ENCODE peak calls at places on chromosomes 3 and 15, in four cellular contexts. One of them, this sample, is unnamed.

GRCh38 chr3:125386811-125387210 is 11.7 kb upstream of the ZNF148 start:
- DNase-seq in PC-3: no peak
- DNase-seq in thoracic aorta: no peak
- DNase-seq in fibroblast of pulmonary artery: peak
- DNase-seq in this sample: no peak

GRCh38 chr3:160784853-160785252 is 28.8 kb downstream of the PPM1L start:
- DNase-seq in PC-3: peak
- DNase-seq in fibroblast of pulmonary artery: no peak
- DNase-seq in thoracic aorta: no peak
- DNase-seq in this sample: no peak

GRCh38 chr15:84915011-84915958 is 30.8 kb downstream of the SLC28A1 start:
- DNase-seq in thoracic aorta: peak
- DNase-seq in PC-3: peak
- DNase-seq in fibroblast of pulmonary artery: peak
- DNase-seq in this sample: no peak

GRCh38 chr3:66428733-66429132 is 72.1 kb downstream of the LRIG1 start:
- DNase-seq in fibroblast of pulmonary artery: peak
- DNase-seq in PC-3: peak
- DNase-seq in thoracic aorta: peak
- DNase-seq in this sample: peak

GRCh38 chr3:47781326-47781684 is 388 bp downstream of the SMARCC1 start:
- DNase-seq in thoracic aorta: no peak
- DNase-seq in PC-3: no peak
- DNase-seq in fibroblast of pulmonary artery: peak
- DNase-seq in this sample: no peak

GRCh38 chr15:41219381-41219780 is 11.2 kb downstream of the EXD1 start:
- DNase-seq in fibroblast of pulmonary artery: no peak
- DNase-seq in PC-3: no peak
- DNase-seq in thoracic aorta: no peak
- DNase-seq in this sample: no peak

GRCh38 chr15:99536422-99537033 is 29.3 kb upstream of the MEF2A start:
- DNase-seq in thoracic aorta: peak
- DNase-seq in fibroblast of pulmonary artery: peak
- DNase-seq in PC-3: peak
- DNase-seq in this sample: peak

GRCh38 chr3:107959767-107960166 is 131.1 kb downstream of the CD47 start:
- DNase-seq in PC-3: no peak
- DNase-seq in fibroblast of pulmonary artery: peak
- DNase-seq in thoracic aorta: no peak
- DNase-seq in this sample: no peak

GRCh38 chr3:186259612-186260383 is 102.2 kb downstream of the DGKG start:
- DNase-seq in PC-3: peak
- DNase-seq in thoracic aorta: no peak
- DNase-seq in fibroblast of pulmonary artery: peak
- DNase-seq in this sample: no peak

GRCh38 chr3:62201438-62202035 is 171.8 kb downstream of the FEZF2 start:
- DNase-seq in fibroblast of pulmonary artery: peak
- DNase-seq in PC-3: peak
- DNase-seq in thoracic aorta: no peak
- DNase-seq in this sample: peak

GRCh38 chr3:40504636-40505430 is 1.0 kb upstream of the ZNF620 start:
- DNase-seq in thoracic aorta: no peak
- DNase-seq in PC-3: peak
- DNase-seq in fibroblast of pulmonary artery: peak
- DNase-seq in this sample: peak

GRCh38 chr3:116607205-116607604 is 102.4 kb upstream of the TUSC7 start:
- DNase-seq in fibroblast of pulmonary artery: no peak
- DNase-seq in PC-3: no peak
- DNase-seq in thoracic aorta: no peak
- DNase-seq in this sample: no peak

GRCh38 chr3:185439745-185440466 is 58.9 kb downstream of the TMEM41A start:
- DNase-seq in thoracic aorta: no peak
- DNase-seq in fibroblast of pulmonary artery: no peak
- DNase-seq in PC-3: no peak
- DNase-seq in this sample: no peak

GRCh38 chr3:111071257-111072015 is at the start of gene NECTIN3:
- DNase-seq in thoracic aorta: peak
- DNase-seq in PC-3: peak
- DNase-seq in fibroblast of pulmonary artery: peak
- DNase-seq in this sample: no peak

GRCh38 chr3:159158213-159158612 is 356.4 kb downstream of the MFSD1 start:
- DNase-seq in PC-3: peak
- DNase-seq in fibroblast of pulmonary artery: peak
- DNase-seq in thoracic aorta: no peak
- DNase-seq in this sample: no peak

GRCh38 chr3:114451051-114451451 is 157.2 kb downstream of the TIGIT start:
- DNase-seq in fibroblast of pulmonary artery: no peak
- DNase-seq in PC-3: no peak
- DNase-seq in thoracic aorta: no peak
- DNase-seq in this sample: no peak

GRCh38 chr15:85667491-85668424 is 127.0 kb downstream of the KLHL25 start:
- DNase-seq in fibroblast of pulmonary artery: peak
- DNase-seq in PC-3: peak
- DNase-seq in thoracic aorta: peak
- DNase-seq in this sample: no peak

GRCh38 chr3:9422712-9423424 is 25.5 kb downstream of the SETD5 start:
- DNase-seq in PC-3: peak
- DNase-seq in fibroblast of pulmonary artery: peak
- DNase-seq in thoracic aorta: peak
- DNase-seq in this sample: peak
- TF ChIP-seq CTCF in PC-3: peak
- TF ChIP-seq CTCF in fibroblast of pulmonary artery: peak
- TF ChIP-seq CTCF in thoracic aorta: peak
- TF ChIP-seq CTCF in this sample: peak

GRCh38 chr3:141114816-141115458 is 63.8 kb downstream of the SPSB4 start:
- DNase-seq in thoracic aorta: no peak
- DNase-seq in fibroblast of pulmonary artery: no peak
- DNase-seq in PC-3: peak
- DNase-seq in this sample: no peak
- TF ChIP-seq CTCF in thoracic aorta: peak
- TF ChIP-seq CTCF in fibroblast of pulmonary artery: peak
- TF ChIP-seq CTCF in PC-3: peak
- TF ChIP-seq CTCF in this sample: peak

DNA sequence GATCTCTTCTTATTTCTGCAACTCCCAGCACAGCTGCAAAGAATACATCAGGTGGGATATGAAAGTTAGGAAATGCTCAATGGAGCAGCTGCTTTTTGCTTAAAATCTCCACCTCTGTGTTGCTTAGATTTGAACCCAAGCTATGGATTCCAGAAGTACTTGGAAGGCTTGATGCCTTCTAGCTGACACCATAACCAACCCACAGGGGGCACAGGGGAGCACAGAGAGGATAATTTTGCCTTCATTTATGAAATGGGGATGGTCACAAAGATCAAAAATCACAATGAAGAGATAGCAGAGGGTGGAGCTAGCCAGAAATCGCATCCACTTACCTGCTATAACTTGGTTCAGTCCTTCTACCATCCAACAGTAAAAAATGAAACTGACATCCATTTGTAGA is 75.7 kb downstream of the DUT start:
- DNase-seq in thoracic aorta: no peak
- DNase-seq in PC-3: no peak
- DNase-seq in fibroblast of pulmonary artery: no peak
- DNase-seq in this sample: no peak
- TF ChIP-seq CTCF in thoracic aorta: no peak
- TF ChIP-seq CTCF in PC-3: peak
- TF ChIP-seq CTCF in fibroblast of pulmonary artery: peak
- TF ChIP-seq CTCF in this sample: peak

GRCh38 chr3:31695280-31696008 is 162.7 kb downstream of the STT3B start:
- DNase-seq in fibroblast of pulmonary artery: no peak
- DNase-seq in PC-3: peak
- DNase-seq in thoracic aorta: no peak
- DNase-seq in this sample: no peak
- TF ChIP-seq CTCF in fibroblast of pulmonary artery: peak
- TF ChIP-seq CTCF in PC-3: peak
- TF ChIP-seq CTCF in thoracic aorta: peak
- TF ChIP-seq CTCF in this sample: peak